ENCODE peak calls at places on chromosomes 11 and 22, in four cellular contexts. Z is CD4-positive, alpha-beta memory T cell; L is uterus; W is brain microvascular endothelial cell. G is an unnamed sample.

GRCh38 chr11:7666292-7666866 is 6.9 kb downstream of the CYB5R2 start:
- DNase-seq in W (no peak), Z (no peak), L (no peak), G (no peak)

GRCh38 chr22:49395617-49396016 is 432.1 kb downstream of the BRD1 start:
- DNase-seq in W (no peak), Z (no peak), L (no peak), G (no peak)

GRCh38 chr11:57335343-57336110 is at the start of gene SSRP1:
- DNase-seq in W (peak; percentile 82), Z (peak; percentile 87), L (peak; percentile 86), G (peak; percentile 85)

GRCh38 chr11:79101736-79102135 is 339.1 kb downstream of the TENM4 start:
- DNase-seq in L (no peak), W (no peak), Z (no peak), G (no peak)

GRCh38 chr11:102868359-102868758 is 6.4 kb downstream of the MMP12 start:
- DNase-seq in W (no peak), Z (no peak), L (no peak), G (no peak)

GRCh38 chr11:108754901-108755625 is 90.2 kb downstream of the DDX10 start:
- DNase-seq in Z (no peak), L (peak; percentile 27), W (no peak), G (no peak)

GRCh38 chr11:71263391-71263790 is 11.0 kb upstream of the SHANK2 start:
- DNase-seq in Z (no peak), L (no peak), W (peak; percentile 4), G (no peak)

GRCh38 chr22:41976961-41977566 is 7.8 kb downstream of the SEPTIN3 start:
- DNase-seq in L (no peak), W (no peak), Z (no peak), G (no peak)

GRCh38 chr22:45413368-45414211 is at the start of the genes RIBC2 and SMC1B:
- DNase-seq in L (peak; percentile 79), Z (peak; percentile 89), W (peak; percentile 63), G (peak; percentile 85)

GRCh38 chr11:76591416-76591815 is 79.1 kb downstream of the LRRC32 start:
- DNase-seq in W (no peak), Z (no peak), L (no peak), G (no peak)

GRCh38 chr22:45425101-45425500 is 11.6 kb downstream of the RIBC2 start:
- DNase-seq in L (no peak), Z (no peak), W (peak; percentile 9), G (no peak)

GRCh38 chr11:131908316-131908715 is 537.9 kb downstream of the NTM start:
- DNase-seq in Z (no peak), L (no peak), W (no peak), G (no peak)

GRCh38 chr11:131909426-131910200 is 539.2 kb downstream of the NTM start:
- DNase-seq in Z (no peak), L (no peak), W (no peak), G (no peak)

GRCh38 chr11:131913267-131913666 is 542.9 kb downstream of the NTM start:
- DNase-seq in L (no peak), W (no peak), Z (no peak), G (no peak)

GRCh38 chr11:131912127-131912526 is 541.7 kb downstream of the NTM start:
- DNase-seq in L (no peak), W (no peak), Z (no peak), G (no peak)

DNA sequence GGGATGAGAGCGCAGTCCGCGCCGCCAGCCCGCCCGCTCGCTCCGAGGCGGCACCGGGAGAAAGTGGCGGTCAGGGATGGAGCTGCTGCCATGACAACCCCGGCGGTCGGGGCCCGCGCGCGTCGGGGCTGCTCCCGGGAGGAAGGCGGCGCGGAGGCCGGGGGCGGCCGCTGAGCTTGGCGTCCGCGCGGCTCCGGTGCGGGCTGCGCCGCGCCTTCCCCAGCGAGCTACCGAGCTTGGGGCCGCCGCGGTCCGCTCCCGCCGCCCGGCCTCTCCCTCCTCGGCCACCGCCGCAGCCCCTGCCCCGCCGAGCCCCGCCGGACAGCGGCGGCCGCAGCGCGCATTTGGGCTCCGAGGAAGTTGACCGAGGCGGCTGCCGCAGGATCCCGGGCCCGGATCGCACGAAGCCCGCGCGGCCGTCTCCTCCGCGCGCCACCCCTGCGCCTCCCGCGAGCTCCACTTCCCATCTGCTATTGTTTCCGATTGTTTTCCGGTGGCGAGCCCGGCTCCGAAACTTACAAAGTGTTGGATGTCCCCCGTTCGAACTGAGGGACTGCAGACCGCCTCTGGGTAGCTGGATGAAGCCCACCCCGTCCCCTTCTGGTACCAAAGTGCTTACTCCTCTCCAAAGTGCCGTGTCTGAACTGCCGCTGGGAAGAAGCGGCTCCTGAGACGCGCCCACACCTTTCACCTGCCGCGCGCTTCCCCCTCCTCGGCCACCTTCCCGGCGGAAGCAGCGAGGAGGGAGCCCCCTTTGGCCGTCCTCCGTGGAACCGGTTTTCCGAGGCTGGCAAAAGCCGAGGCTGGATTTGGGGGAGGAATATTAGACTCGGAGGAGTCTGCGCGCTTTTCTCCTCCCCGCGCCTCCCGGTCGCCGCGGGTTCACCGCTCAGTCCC is 540.3 kb downstream of the NTM start:
- DNase-seq in W (peak; percentile 47), Z (no peak), L (no peak), G (no peak)
- H3K4me3 ChIP-seq in W (peak overlapping the region; percentile 95), Z (no peak overlapping the region), L (no peak overlapping the region), G (no peak overlapping the region)

GRCh38 chr11:120512727-120513435 is 1.3 kb downstream of the GRIK4 start:
- DNase-seq in W (no peak), L (no peak), Z (no peak), G (no peak)
- H3K27me3 ChIP-seq in W (no peaks in the 10 kb centered on the region), L (no peaks in the 10 kb centered on the region), Z (peaks cover 7% of the 10 kb centered on the region), G (peaks cover 6% of the 10 kb centered on the region)

DNA sequence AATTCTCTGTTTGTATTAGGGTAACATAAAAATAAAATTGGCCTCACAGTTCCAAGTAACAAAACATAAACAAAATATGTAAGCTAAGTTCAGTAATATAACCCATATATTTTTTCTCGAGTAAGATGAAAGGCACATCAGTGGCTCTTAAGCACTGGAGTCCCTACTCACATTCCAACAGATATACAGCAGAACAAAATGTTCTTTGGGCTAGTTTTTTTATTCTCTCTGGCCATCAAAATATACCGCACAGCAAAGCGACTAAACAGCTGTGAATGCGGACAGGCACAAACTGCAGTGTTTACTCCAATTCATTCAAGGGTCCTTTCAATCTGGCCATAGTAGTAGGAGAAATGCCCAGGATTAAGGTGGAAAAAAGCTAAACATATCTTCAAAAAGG is 4.6 kb downstream of the CDON start:
- DNase-seq in L (no peak), Z (no peak), W (no peak), G (no peak)
- H3K4me3 ChIP-seq in L (peak overlapping the region; percentile 0), Z (no peak overlapping the region), W (no peak overlapping the region), G (no peak overlapping the region)

DNA sequence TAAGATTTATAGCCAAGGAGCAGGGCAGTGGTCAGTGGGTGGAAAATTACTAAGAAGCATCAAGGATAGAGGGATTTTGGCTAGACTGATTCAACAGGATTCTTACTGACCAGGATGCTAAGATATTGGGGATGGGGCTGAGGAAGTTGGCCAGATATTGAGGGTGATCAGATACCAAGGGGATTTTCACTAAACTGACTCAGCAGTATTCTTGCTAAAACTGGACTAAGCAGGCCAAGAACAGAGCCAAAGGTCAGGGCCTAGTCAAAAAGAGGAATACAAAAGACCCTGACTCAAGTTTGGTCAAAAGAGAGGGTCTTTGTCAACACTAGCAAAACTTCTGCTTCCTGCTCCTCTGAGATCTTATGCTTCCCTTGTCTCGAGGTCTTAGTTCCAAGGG is 38.7 kb upstream of the DEUP1 start:
- DNase-seq in W (no peak), L (no peak), Z (no peak), G (no peak)
- H3K27me3 ChIP-seq in W (no peaks in the 10 kb centered on the region), L (no peaks in the 10 kb centered on the region), Z (no peaks in the 10 kb centered on the region), G (no peaks in the 10 kb centered on the region)

GRCh38 chr11:114168086-114168448 is 108.6 kb downstream of the ZBTB16 start:
- DNase-seq in W (no peak), L (no peak), Z (no peak), G (no peak)

GRCh38 chr11:114166389-114166788 is 106.9 kb downstream of the ZBTB16 start:
- DNase-seq in Z (no peak), L (no peak), W (no peak), G (no peak)

GRCh38 chr11:114167355-114168085 is 108.0 kb downstream of the ZBTB16 start:
- DNase-seq in Z (no peak), L (no peak), W (no peak), G (no peak)

GRCh38 chr11:114165326-114166230 is 106.1 kb downstream of the ZBTB16 start:
- DNase-seq in L (no peak), W (no peak), Z (no peak), G (no peak)

GRCh38 chr11:114166897-114167323 is 107.4 kb downstream of the ZBTB16 start:
- DNase-seq in L (no peak), W (peak; percentile 72), Z (peak; percentile 67), G (no peak)
- H3K4me3 ChIP-seq in L (no peak overlapping the region), W (no peak overlapping the region), Z (no peak overlapping the region), G (no peak overlapping the region)

GRCh38 chr22:36374603-36375024 is 13.2 kb downstream of the MYH9 start:
- DNase-seq in L (no peak), Z (no peak), W (no peak), G (no peak)
- H3K27me3 ChIP-seq in L (no peaks in the 10 kb centered on the region), Z (no peaks in the 10 kb centered on the region), W (no peaks in the 10 kb centered on the region), G (no peaks in the 10 kb centered on the region)

GRCh38 chr11:30424851-30425250 is 101.9 kb downstream of the ARL14EP start:
- DNase-seq in L (no peak), W (no peak), Z (no peak), G (no peak)
- H3K4me3 ChIP-seq in L (no peak overlapping the region), W (no peak overlapping the region), Z (no peak overlapping the region), G (no peak overlapping the region)

G was measured in GM06990.